ENCODE peak calls at places on chromosomes 7 and 10, in ten cellular contexts. One of them, this sample, is unnamed.

GRCh38 chr10:71575934-71576801 is 143.4 kb downstream of the C10orf105 start:
- DNase-seq in erythroblast: no peak
- DNase-seq in mesenchymal stem cell: no peak
- DNase-seq in right atrium auricular region: no peak
- DNase-seq in stimulated activated effector memory CD8-positive, alpha-beta T cell treated with anti-CD3 and anti-CD28 coated beads, Interleukin-12 subunit alpha, Interleukin-12 subunit beta, amount 100 ng/mL, for 72 hours: no peak
- DNase-seq in posterior vena cava: peak
- DNase-seq in aorta: no peak
- DNase-seq in MV-4-11: no peak
- DNase-seq in GM10248: no peak
- DNase-seq in stimulated activated CD8-positive, alpha-beta memory T cell treated with anti-CD3 and anti-CD28 coated beads, Interleukin-15, amount 100 ng/mL, for 1 hour: no peak
- DNase-seq in this sample: no peak

GRCh38 chr10:28082885-28083284 is 84.0 kb upstream of the ODAD2 start:
- DNase-seq in posterior vena cava: no peak
- DNase-seq in erythroblast: no peak
- DNase-seq in aorta: no peak
- DNase-seq in stimulated activated CD8-positive, alpha-beta memory T cell treated with anti-CD3 and anti-CD28 coated beads, Interleukin-15, amount 100 ng/mL, for 1 hour: no peak
- DNase-seq in GM10248: no peak
- DNase-seq in mesenchymal stem cell: no peak
- DNase-seq in stimulated activated effector memory CD8-positive, alpha-beta T cell treated with anti-CD3 and anti-CD28 coated beads, Interleukin-12 subunit alpha, Interleukin-12 subunit beta, amount 100 ng/mL, for 72 hours: no peak
- DNase-seq in right atrium auricular region: no peak
- DNase-seq in MV-4-11: no peak
- DNase-seq in this sample: no peak

GRCh38 chr10:18968196-18968595 is 80.4 kb upstream of the MALRD1 start:
- DNase-seq in posterior vena cava: no peak
- DNase-seq in right atrium auricular region: no peak
- DNase-seq in aorta: no peak
- DNase-seq in stimulated activated CD8-positive, alpha-beta memory T cell treated with anti-CD3 and anti-CD28 coated beads, Interleukin-15, amount 100 ng/mL, for 1 hour: no peak
- DNase-seq in MV-4-11: no peak
- DNase-seq in stimulated activated effector memory CD8-positive, alpha-beta T cell treated with anti-CD3 and anti-CD28 coated beads, Interleukin-12 subunit alpha, Interleukin-12 subunit beta, amount 100 ng/mL, for 72 hours: no peak
- DNase-seq in erythroblast: no peak
- DNase-seq in GM10248: no peak
- DNase-seq in mesenchymal stem cell: no peak
- DNase-seq in this sample: no peak

GRCh38 chr7:27605689-27606269 is 56.9 kb downstream of the HIBADH start:
- DNase-seq in posterior vena cava: no peak
- DNase-seq in right atrium auricular region: no peak
- DNase-seq in erythroblast: peak
- DNase-seq in stimulated activated effector memory CD8-positive, alpha-beta T cell treated with anti-CD3 and anti-CD28 coated beads, Interleukin-12 subunit alpha, Interleukin-12 subunit beta, amount 100 ng/mL, for 72 hours: no peak
- DNase-seq in GM10248: no peak
- DNase-seq in mesenchymal stem cell: peak
- DNase-seq in aorta: no peak
- DNase-seq in MV-4-11: no peak
- DNase-seq in stimulated activated CD8-positive, alpha-beta memory T cell treated with anti-CD3 and anti-CD28 coated beads, Interleukin-15, amount 100 ng/mL, for 1 hour: no peak
- DNase-seq in this sample: no peak

GRCh38 chr7:112930787-112931186 is 140.6 kb upstream of the TMEM168 start:
- DNase-seq in posterior vena cava: no peak
- DNase-seq in mesenchymal stem cell: peak
- DNase-seq in MV-4-11: peak
- DNase-seq in right atrium auricular region: no peak
- DNase-seq in stimulated activated effector memory CD8-positive, alpha-beta T cell treated with anti-CD3 and anti-CD28 coated beads, Interleukin-12 subunit alpha, Interleukin-12 subunit beta, amount 100 ng/mL, for 72 hours: no peak
- DNase-seq in erythroblast: no peak
- DNase-seq in stimulated activated CD8-positive, alpha-beta memory T cell treated with anti-CD3 and anti-CD28 coated beads, Interleukin-15, amount 100 ng/mL, for 1 hour: no peak
- DNase-seq in aorta: no peak
- DNase-seq in GM10248: no peak
- DNase-seq in this sample: peak

GRCh38 chr10:101897633-101898032 is 54.0 kb upstream of the KCNIP2 start:
- DNase-seq in erythroblast: no peak
- DNase-seq in right atrium auricular region: no peak
- DNase-seq in MV-4-11: no peak
- DNase-seq in GM10248: no peak
- DNase-seq in stimulated activated effector memory CD8-positive, alpha-beta T cell treated with anti-CD3 and anti-CD28 coated beads, Interleukin-12 subunit alpha, Interleukin-12 subunit beta, amount 100 ng/mL, for 72 hours: no peak
- DNase-seq in posterior vena cava: no peak
- DNase-seq in aorta: no peak
- DNase-seq in mesenchymal stem cell: peak
- DNase-seq in stimulated activated CD8-positive, alpha-beta memory T cell treated with anti-CD3 and anti-CD28 coated beads, Interleukin-15, amount 100 ng/mL, for 1 hour: no peak
- DNase-seq in this sample: no peak

GRCh38 chr10:130547368-130547767 is 411.2 kb downstream of the GLRX3 start:
- DNase-seq in stimulated activated effector memory CD8-positive, alpha-beta T cell treated with anti-CD3 and anti-CD28 coated beads, Interleukin-12 subunit alpha, Interleukin-12 subunit beta, amount 100 ng/mL, for 72 hours: no peak
- DNase-seq in aorta: no peak
- DNase-seq in GM10248: no peak
- DNase-seq in stimulated activated CD8-positive, alpha-beta memory T cell treated with anti-CD3 and anti-CD28 coated beads, Interleukin-15, amount 100 ng/mL, for 1 hour: no peak
- DNase-seq in posterior vena cava: no peak
- DNase-seq in right atrium auricular region: peak
- DNase-seq in erythroblast: no peak
- DNase-seq in MV-4-11: no peak
- DNase-seq in mesenchymal stem cell: no peak
- DNase-seq in this sample: no peak

GRCh38 chr7:69624842-69625637 is 26.8 kb downstream of the AUTS2 start:
- DNase-seq in right atrium auricular region: no peak
- DNase-seq in posterior vena cava: no peak
- DNase-seq in MV-4-11: no peak
- DNase-seq in GM10248: no peak
- DNase-seq in mesenchymal stem cell: no peak
- DNase-seq in stimulated activated effector memory CD8-positive, alpha-beta T cell treated with anti-CD3 and anti-CD28 coated beads, Interleukin-12 subunit alpha, Interleukin-12 subunit beta, amount 100 ng/mL, for 72 hours: no peak
- DNase-seq in erythroblast: peak
- DNase-seq in aorta: no peak
- DNase-seq in stimulated activated CD8-positive, alpha-beta memory T cell treated with anti-CD3 and anti-CD28 coated beads, Interleukin-15, amount 100 ng/mL, for 1 hour: no peak
- DNase-seq in this sample: no peak

GRCh38 chr7:1267016-1267900 is 34.6 kb downstream of the UNCX start:
- DNase-seq in mesenchymal stem cell: no peak
- DNase-seq in MV-4-11: no peak
- DNase-seq in posterior vena cava: no peak
- DNase-seq in aorta: peak
- DNase-seq in right atrium auricular region: no peak
- DNase-seq in GM10248: no peak
- DNase-seq in stimulated activated effector memory CD8-positive, alpha-beta T cell treated with anti-CD3 and anti-CD28 coated beads, Interleukin-12 subunit alpha, Interleukin-12 subunit beta, amount 100 ng/mL, for 72 hours: no peak
- DNase-seq in stimulated activated CD8-positive, alpha-beta memory T cell treated with anti-CD3 and anti-CD28 coated beads, Interleukin-15, amount 100 ng/mL, for 1 hour: no peak
- DNase-seq in erythroblast: no peak
- DNase-seq in this sample: no peak

GRCh38 chr10:132829403-132829802 is 43.5 kb upstream of the NKX6-2 start:
- DNase-seq in MV-4-11: no peak
- DNase-seq in right atrium auricular region: no peak
- DNase-seq in stimulated activated effector memory CD8-positive, alpha-beta T cell treated with anti-CD3 and anti-CD28 coated beads, Interleukin-12 subunit alpha, Interleukin-12 subunit beta, amount 100 ng/mL, for 72 hours: no peak
- DNase-seq in stimulated activated CD8-positive, alpha-beta memory T cell treated with anti-CD3 and anti-CD28 coated beads, Interleukin-15, amount 100 ng/mL, for 1 hour: no peak
- DNase-seq in mesenchymal stem cell: no peak
- DNase-seq in aorta: no peak
- DNase-seq in GM10248: no peak
- DNase-seq in posterior vena cava: no peak
- DNase-seq in erythroblast: no peak
- DNase-seq in this sample: no peak

GRCh38 chr10:35875281-35875680 is 233.2 kb upstream of the FZD8 start:
- DNase-seq in stimulated activated effector memory CD8-positive, alpha-beta T cell treated with anti-CD3 and anti-CD28 coated beads, Interleukin-12 subunit alpha, Interleukin-12 subunit beta, amount 100 ng/mL, for 72 hours: no peak
- DNase-seq in stimulated activated CD8-positive, alpha-beta memory T cell treated with anti-CD3 and anti-CD28 coated beads, Interleukin-15, amount 100 ng/mL, for 1 hour: no peak
- DNase-seq in GM10248: no peak
- DNase-seq in right atrium auricular region: no peak
- DNase-seq in mesenchymal stem cell: peak
- DNase-seq in MV-4-11: no peak
- DNase-seq in erythroblast: no peak
- DNase-seq in aorta: no peak
- DNase-seq in posterior vena cava: no peak
- DNase-seq in this sample: no peak

GRCh38 chr10:114729103-114729659 is 71.1 kb upstream of the ABLIM1 start:
- DNase-seq in MV-4-11: no peak
- DNase-seq in aorta: no peak
- DNase-seq in right atrium auricular region: no peak
- DNase-seq in GM10248: no peak
- DNase-seq in erythroblast: no peak
- DNase-seq in posterior vena cava: no peak
- DNase-seq in stimulated activated effector memory CD8-positive, alpha-beta T cell treated with anti-CD3 and anti-CD28 coated beads, Interleukin-12 subunit alpha, Interleukin-12 subunit beta, amount 100 ng/mL, for 72 hours: no peak
- DNase-seq in stimulated activated CD8-positive, alpha-beta memory T cell treated with anti-CD3 and anti-CD28 coated beads, Interleukin-15, amount 100 ng/mL, for 1 hour: no peak
- DNase-seq in mesenchymal stem cell: no peak
- DNase-seq in this sample: no peak

GRCh38 chr10:44032216-44032615 is 352.7 kb downstream of the CXCL12 start:
- DNase-seq in aorta: no peak
- DNase-seq in GM10248: no peak
- DNase-seq in MV-4-11: no peak
- DNase-seq in erythroblast: no peak
- DNase-seq in right atrium auricular region: no peak
- DNase-seq in stimulated activated CD8-positive, alpha-beta memory T cell treated with anti-CD3 and anti-CD28 coated beads, Interleukin-15, amount 100 ng/mL, for 1 hour: no peak
- DNase-seq in posterior vena cava: no peak
- DNase-seq in mesenchymal stem cell: no peak
- DNase-seq in stimulated activated effector memory CD8-positive, alpha-beta T cell treated with anti-CD3 and anti-CD28 coated beads, Interleukin-12 subunit alpha, Interleukin-12 subunit beta, amount 100 ng/mL, for 72 hours: no peak
- DNase-seq in this sample: no peak

GRCh38 chr10:1293636-1294440 is 237.7 kb downstream of the WDR37 start:
- DNase-seq in erythroblast: no peak
- DNase-seq in aorta: no peak
- DNase-seq in stimulated activated effector memory CD8-positive, alpha-beta T cell treated with anti-CD3 and anti-CD28 coated beads, Interleukin-12 subunit alpha, Interleukin-12 subunit beta, amount 100 ng/mL, for 72 hours: no peak
- DNase-seq in GM10248: no peak
- DNase-seq in mesenchymal stem cell: no peak
- DNase-seq in stimulated activated CD8-positive, alpha-beta memory T cell treated with anti-CD3 and anti-CD28 coated beads, Interleukin-15, amount 100 ng/mL, for 1 hour: no peak
- DNase-seq in MV-4-11: no peak
- DNase-seq in right atrium auricular region: no peak
- DNase-seq in posterior vena cava: no peak
- DNase-seq in this sample: no peak

GRCh38 chr7:5629941-5630340 is 151.5 kb downstream of the RNF216 start:
- DNase-seq in GM10248: no peak
- DNase-seq in MV-4-11: peak
- DNase-seq in stimulated activated effector memory CD8-positive, alpha-beta T cell treated with anti-CD3 and anti-CD28 coated beads, Interleukin-12 subunit alpha, Interleukin-12 subunit beta, amount 100 ng/mL, for 72 hours: peak
- DNase-seq in erythroblast: no peak
- DNase-seq in posterior vena cava: peak
- DNase-seq in aorta: no peak
- DNase-seq in mesenchymal stem cell: peak
- DNase-seq in stimulated activated CD8-positive, alpha-beta memory T cell treated with anti-CD3 and anti-CD28 coated beads, Interleukin-15, amount 100 ng/mL, for 1 hour: peak
- DNase-seq in right atrium auricular region: no peak
- DNase-seq in this sample: no peak

GRCh38 chr10:124612611-124613498 is 131.3 kb downstream of the FAM53B start:
- DNase-seq in right atrium auricular region: no peak
- DNase-seq in mesenchymal stem cell: peak
- DNase-seq in stimulated activated CD8-positive, alpha-beta memory T cell treated with anti-CD3 and anti-CD28 coated beads, Interleukin-15, amount 100 ng/mL, for 1 hour: no peak
- DNase-seq in erythroblast: peak
- DNase-seq in MV-4-11: peak
- DNase-seq in GM10248: no peak
- DNase-seq in aorta: peak
- DNase-seq in stimulated activated effector memory CD8-positive, alpha-beta T cell treated with anti-CD3 and anti-CD28 coated beads, Interleukin-12 subunit alpha, Interleukin-12 subunit beta, amount 100 ng/mL, for 72 hours: no peak
- DNase-seq in posterior vena cava: no peak
- DNase-seq in this sample: no peak

GRCh38 chr7:91239171-91239604 is 25.0 kb upstream of the FZD1 start:
- DNase-seq in right atrium auricular region: no peak
- DNase-seq in posterior vena cava: no peak
- DNase-seq in erythroblast: no peak
- DNase-seq in stimulated activated effector memory CD8-positive, alpha-beta T cell treated with anti-CD3 and anti-CD28 coated beads, Interleukin-12 subunit alpha, Interleukin-12 subunit beta, amount 100 ng/mL, for 72 hours: no peak
- DNase-seq in aorta: no peak
- DNase-seq in mesenchymal stem cell: peak
- DNase-seq in stimulated activated CD8-positive, alpha-beta memory T cell treated with anti-CD3 and anti-CD28 coated beads, Interleukin-15, amount 100 ng/mL, for 1 hour: no peak
- DNase-seq in MV-4-11: peak
- DNase-seq in GM10248: no peak
- DNase-seq in this sample: no peak

GRCh38 chr10:37703833-37704382 is 153.5 kb downstream of the ZNF248 start:
- DNase-seq in MV-4-11: no peak
- DNase-seq in posterior vena cava: peak
- DNase-seq in mesenchymal stem cell: no peak
- DNase-seq in right atrium auricular region: no peak
- DNase-seq in erythroblast: no peak
- DNase-seq in GM10248: peak
- DNase-seq in stimulated activated CD8-positive, alpha-beta memory T cell treated with anti-CD3 and anti-CD28 coated beads, Interleukin-15, amount 100 ng/mL, for 1 hour: no peak
- DNase-seq in stimulated activated effector memory CD8-positive, alpha-beta T cell treated with anti-CD3 and anti-CD28 coated beads, Interleukin-12 subunit alpha, Interleukin-12 subunit beta, amount 100 ng/mL, for 72 hours: no peak
- DNase-seq in aorta: no peak
- DNase-seq in this sample: no peak

GRCh38 chr10:117053548-117053947 is 48.6 kb upstream of the SHTN1 start:
- DNase-seq in aorta: no peak
- DNase-seq in MV-4-11: no peak
- DNase-seq in right atrium auricular region: no peak
- DNase-seq in stimulated activated CD8-positive, alpha-beta memory T cell treated with anti-CD3 and anti-CD28 coated beads, Interleukin-15, amount 100 ng/mL, for 1 hour: no peak
- DNase-seq in erythroblast: no peak
- DNase-seq in stimulated activated effector memory CD8-positive, alpha-beta T cell treated with anti-CD3 and anti-CD28 coated beads, Interleukin-12 subunit alpha, Interleukin-12 subunit beta, amount 100 ng/mL, for 72 hours: no peak
- DNase-seq in GM10248: no peak
- DNase-seq in mesenchymal stem cell: no peak
- DNase-seq in posterior vena cava: no peak
- DNase-seq in this sample: no peak

GRCh38 chr10:1183033-1183396 is 126.8 kb downstream of the WDR37 start:
- DNase-seq in mesenchymal stem cell: no peak
- DNase-seq in stimulated activated effector memory CD8-positive, alpha-beta T cell treated with anti-CD3 and anti-CD28 coated beads, Interleukin-12 subunit alpha, Interleukin-12 subunit beta, amount 100 ng/mL, for 72 hours: no peak
- DNase-seq in GM10248: no peak
- DNase-seq in right atrium auricular region: no peak
- DNase-seq in MV-4-11: no peak
- DNase-seq in posterior vena cava: peak
- DNase-seq in aorta: no peak
- DNase-seq in stimulated activated CD8-positive, alpha-beta memory T cell treated with anti-CD3 and anti-CD28 coated beads, Interleukin-15, amount 100 ng/mL, for 1 hour: no peak
- DNase-seq in erythroblast: no peak
- DNase-seq in this sample: no peak

GRCh38 chr7:155261031-155261985 is 36.4 kb upstream of the INSIG1 start:
- DNase-seq in aorta: no peak
- DNase-seq in posterior vena cava: peak
- DNase-seq in mesenchymal stem cell: no peak
- DNase-seq in GM10248: no peak
- DNase-seq in MV-4-11: no peak
- DNase-seq in stimulated activated effector memory CD8-positive, alpha-beta T cell treated with anti-CD3 and anti-CD28 coated beads, Interleukin-12 subunit alpha, Interleukin-12 subunit beta, amount 100 ng/mL, for 72 hours: no peak
- DNase-seq in right atrium auricular region: no peak
- DNase-seq in erythroblast: no peak
- DNase-seq in stimulated activated CD8-positive, alpha-beta memory T cell treated with anti-CD3 and anti-CD28 coated beads, Interleukin-15, amount 100 ng/mL, for 1 hour: no peak
- DNase-seq in this sample: no peak

GRCh38 chr7:100573691-100574361 is at the start of gene SAP25:
- DNase-seq in stimulated activated effector memory CD8-positive, alpha-beta T cell treated with anti-CD3 and anti-CD28 coated beads, Interleukin-12 subunit alpha, Interleukin-12 subunit beta, amount 100 ng/mL, for 72 hours: no peak
- DNase-seq in stimulated activated CD8-positive, alpha-beta memory T cell treated with anti-CD3 and anti-CD28 coated beads, Interleukin-15, amount 100 ng/mL, for 1 hour: no peak
- DNase-seq in erythroblast: no peak
- DNase-seq in aorta: no peak
- DNase-seq in right atrium auricular region: no peak
- DNase-seq in posterior vena cava: no peak
- DNase-seq in GM10248: no peak
- DNase-seq in MV-4-11: no peak
- DNase-seq in mesenchymal stem cell: no peak
- DNase-seq in this sample: no peak

GRCh38 chr7:96591159-96591899 is 118.3 kb downstream of the SEM1 start:
- DNase-seq in GM10248: no peak
- DNase-seq in stimulated activated effector memory CD8-positive, alpha-beta T cell treated with anti-CD3 and anti-CD28 coated beads, Interleukin-12 subunit alpha, Interleukin-12 subunit beta, amount 100 ng/mL, for 72 hours: no peak
- DNase-seq in aorta: no peak
- DNase-seq in MV-4-11: no peak
- DNase-seq in stimulated activated CD8-positive, alpha-beta memory T cell treated with anti-CD3 and anti-CD28 coated beads, Interleukin-15, amount 100 ng/mL, for 1 hour: no peak
- DNase-seq in posterior vena cava: no peak
- DNase-seq in mesenchymal stem cell: no peak
- DNase-seq in erythroblast: no peak
- DNase-seq in right atrium auricular region: no peak
- DNase-seq in this sample: no peak

GRCh38 chr10:77409697-77410471 is 227.7 kb downstream of the KCNMA1 start:
- DNase-seq in mesenchymal stem cell: no peak
- DNase-seq in posterior vena cava: no peak
- DNase-seq in stimulated activated CD8-positive, alpha-beta memory T cell treated with anti-CD3 and anti-CD28 coated beads, Interleukin-15, amount 100 ng/mL, for 1 hour: no peak
- DNase-seq in stimulated activated effector memory CD8-positive, alpha-beta T cell treated with anti-CD3 and anti-CD28 coated beads, Interleukin-12 subunit alpha, Interleukin-12 subunit beta, amount 100 ng/mL, for 72 hours: no peak
- DNase-seq in aorta: no peak
- DNase-seq in erythroblast: no peak
- DNase-seq in GM10248: no peak
- DNase-seq in MV-4-11: no peak
- DNase-seq in right atrium auricular region: no peak
- DNase-seq in this sample: no peak

GRCh38 chr10:11179231-11180105 is 161.8 kb downstream of the CELF2 start:
- DNase-seq in MV-4-11: no peak
- DNase-seq in right atrium auricular region: no peak
- DNase-seq in stimulated activated effector memory CD8-positive, alpha-beta T cell treated with anti-CD3 and anti-CD28 coated beads, Interleukin-12 subunit alpha, Interleukin-12 subunit beta, amount 100 ng/mL, for 72 hours: no peak
- DNase-seq in stimulated activated CD8-positive, alpha-beta memory T cell treated with anti-CD3 and anti-CD28 coated beads, Interleukin-15, amount 100 ng/mL, for 1 hour: no peak
- DNase-seq in GM10248: no peak
- DNase-seq in posterior vena cava: no peak
- DNase-seq in erythroblast: no peak
- DNase-seq in aorta: no peak
- DNase-seq in mesenchymal stem cell: no peak
- DNase-seq in this sample: no peak

GRCh38 chr10:100103581-100103980 is 21.9 kb upstream of the CPN1 start:
- DNase-seq in posterior vena cava: no peak
- DNase-seq in mesenchymal stem cell: no peak
- DNase-seq in right atrium auricular region: no peak
- DNase-seq in stimulated activated CD8-positive, alpha-beta memory T cell treated with anti-CD3 and anti-CD28 coated beads, Interleukin-15, amount 100 ng/mL, for 1 hour: no peak
- DNase-seq in GM10248: no peak
- DNase-seq in erythroblast: no peak
- DNase-seq in MV-4-11: no peak
- DNase-seq in aorta: no peak
- DNase-seq in stimulated activated effector memory CD8-positive, alpha-beta T cell treated with anti-CD3 and anti-CD28 coated beads, Interleukin-12 subunit alpha, Interleukin-12 subunit beta, amount 100 ng/mL, for 72 hours: no peak
- DNase-seq in this sample: no peak

GRCh38 chr7:24158976-24159375 is 125.0 kb upstream of the NPY start:
- DNase-seq in stimulated activated effector memory CD8-positive, alpha-beta T cell treated with anti-CD3 and anti-CD28 coated beads, Interleukin-12 subunit alpha, Interleukin-12 subunit beta, amount 100 ng/mL, for 72 hours: no peak
- DNase-seq in GM10248: no peak
- DNase-seq in stimulated activated CD8-positive, alpha-beta memory T cell treated with anti-CD3 and anti-CD28 coated beads, Interleukin-15, amount 100 ng/mL, for 1 hour: no peak
- DNase-seq in erythroblast: no peak
- DNase-seq in MV-4-11: no peak
- DNase-seq in right atrium auricular region: no peak
- DNase-seq in aorta: no peak
- DNase-seq in mesenchymal stem cell: no peak
- DNase-seq in posterior vena cava: no peak
- DNase-seq in this sample: no peak

GRCh38 chr10:46094931-46095755 is 49.1 kb upstream of the MSMB start:
- DNase-seq in aorta: no peak
- DNase-seq in stimulated activated effector memory CD8-positive, alpha-beta T cell treated with anti-CD3 and anti-CD28 coated beads, Interleukin-12 subunit alpha, Interleukin-12 subunit beta, amount 100 ng/mL, for 72 hours: no peak
- DNase-seq in erythroblast: no peak
- DNase-seq in right atrium auricular region: no peak
- DNase-seq in stimulated activated CD8-positive, alpha-beta memory T cell treated with anti-CD3 and anti-CD28 coated beads, Interleukin-15, amount 100 ng/mL, for 1 hour: no peak
- DNase-seq in posterior vena cava: no peak
- DNase-seq in MV-4-11: no peak
- DNase-seq in mesenchymal stem cell: peak
- DNase-seq in GM10248: no peak
- DNase-seq in this sample: no peak

This sample was measured in frontal cortex.